ENCODE peak calls at places on chromosome 17, in six cellular contexts. S is heart left ventricle, D is aorta, L is right lobe of liver, C is hepatocyte, O is lower lobe of right lung. U is an unnamed sample.

GRCh38 chr17:731943-732787 is at the start of gene TLCD3A:
- DNase-seq in S (peak; percentile 79), D (peak; percentile 78), L (peak; percentile 79), C (peak; percentile 88), O (peak; percentile 83), U (peak; percentile 86)

GRCh38 chr17:67863624-67864247 is 38.4 kb downstream of the BPTF start:
- DNase-seq in S (no peak), D (no peak), L (no peak), C (no peak), O (no peak), U (no peak)

GRCh38 chr17:17001874-17002520 is 30.1 kb upstream of the TNFRSF13B start:
- DNase-seq in S (peak; percentile 77), D (peak; percentile 77), L (peak; percentile 91), C (peak; percentile 93), O (peak; percentile 88), U (peak; percentile 85)

GRCh38 chr17:74892013-74892841 is 1.2 kb downstream of the FADS6 start:
- DNase-seq in S (no peak), D (no peak), L (no peak), C (no peak), O (no peak), U (no peak)

GRCh38 chr17:43176119-43176570 is 5.1 kb downstream of the NBR1 start:
- DNase-seq in S (no peak), D (no peak), L (no peak), C (peak; percentile 50), O (no peak), U (no peak)

GRCh38 chr17:35988164-35988563 is 1.6 kb upstream of the CCL14 start:
- DNase-seq in S (no peak), D (no peak), L (no peak), C (no peak), O (no peak), U (no peak)

GRCh38 chr17:80442305-80442659 is 27.3 kb downstream of the ENDOV start:
- DNase-seq in S (no peak), D (no peak), L (no peak), C (no peak), O (no peak), U (no peak)

GRCh38 chr17:74204474-74204873 is 996 bp downstream of the RPL38 start:
- DNase-seq in S (no peak), D (no peak), L (no peak), C (no peak), O (no peak), U (no peak)

GRCh38 chr17:65183736-65184135 is 46.6 kb downstream of the RGS9 start:
- DNase-seq in S (no peak), D (no peak), L (no peak), C (no peak), O (no peak), U (no peak)

GRCh38 chr17:57935833-57936807 is 19.1 kb downstream of the CUEDC1 start:
- DNase-seq in S (peak; percentile 75), D (peak; percentile 64), L (no peak), C (no peak), O (no peak), U (peak; percentile 57)

GRCh38 chr17:36901506-36901905 is 35.8 kb upstream of the LHX1 start:
- DNase-seq in S (no peak), D (no peak), L (no peak), C (peak; percentile 48), O (no peak), U (no peak)

GRCh38 chr17:80168371-80168770 is 1.5 kb upstream of the CARD14 start:
- DNase-seq in S (no peak), D (no peak), L (no peak), C (peak; percentile 41), O (no peak), U (no peak)

GRCh38 chr17:67021718-67022450 is 22.5 kb upstream of the CACNG1 start:
- DNase-seq in S (no peak), D (no peak), L (no peak), C (no peak), O (no peak), U (no peak)

GRCh38 chr17:15261818-15262290 is 3.3 kb downstream of the PMP22 start:
- DNase-seq in S (no peak), D (peak; percentile 60), L (no peak), C (no peak), O (no peak), U (peak; percentile 73)

GRCh38 chr17:9937901-9938300 is 32.8 kb upstream of the RCVRN start:
- DNase-seq in S (no peak), D (no peak), L (no peak), C (no peak), O (no peak), U (no peak)

GRCh38 chr17:61139219-61139618 is 260.4 kb upstream of the TBX2 start:
- DNase-seq in S (no peak), D (peak; percentile 51), L (no peak), C (no peak), O (no peak), U (peak; percentile 40)

GRCh38 chr17:64081802-64082799 is 47.8 kb downstream of the ERN1 start:
- DNase-seq in S (no peak), D (no peak), L (no peak), C (peak; percentile 52), O (no peak), U (no peak)
- H3K4me1 ChIP-seq in S (peaks cover 22% of the 10 kb centered on the region), D (no peaks in the 10 kb centered on the region), L (no peaks in the 10 kb centered on the region), C (peaks cover 55% of the 10 kb centered on the region), O (peaks cover 51% of the 10 kb centered on the region), U (no peaks in the 10 kb centered on the region)

DNA sequence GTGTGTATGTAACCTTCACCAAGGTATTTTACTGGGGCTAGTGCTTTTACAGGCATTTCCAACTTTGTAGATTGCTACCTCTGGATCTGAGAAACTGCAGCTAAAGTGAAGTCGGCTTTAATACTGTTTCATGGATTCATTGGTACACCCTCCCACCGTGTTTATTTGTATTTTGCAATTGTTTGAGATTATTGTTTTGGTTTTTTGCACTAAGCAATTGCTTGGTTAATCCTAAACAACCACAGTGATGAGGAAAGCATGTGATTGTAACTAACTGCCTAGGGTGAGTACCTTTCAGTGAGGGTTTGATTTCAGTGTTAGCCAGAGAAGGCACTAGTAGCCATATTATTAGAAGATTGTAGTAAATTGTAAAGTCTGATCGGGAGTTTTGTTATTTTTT is 3.3 kb downstream of the LUC7L3 start:
- DNase-seq in S (no peak), D (no peak), L (no peak), C (no peak), O (no peak), U (no peak)
- H3K4me3 ChIP-seq in S (no peak overlapping the region), D (no peak overlapping the region), L (no peak overlapping the region), C (peak overlapping the region; percentile 21), O (no peak overlapping the region), U (no peak overlapping the region)

DNA sequence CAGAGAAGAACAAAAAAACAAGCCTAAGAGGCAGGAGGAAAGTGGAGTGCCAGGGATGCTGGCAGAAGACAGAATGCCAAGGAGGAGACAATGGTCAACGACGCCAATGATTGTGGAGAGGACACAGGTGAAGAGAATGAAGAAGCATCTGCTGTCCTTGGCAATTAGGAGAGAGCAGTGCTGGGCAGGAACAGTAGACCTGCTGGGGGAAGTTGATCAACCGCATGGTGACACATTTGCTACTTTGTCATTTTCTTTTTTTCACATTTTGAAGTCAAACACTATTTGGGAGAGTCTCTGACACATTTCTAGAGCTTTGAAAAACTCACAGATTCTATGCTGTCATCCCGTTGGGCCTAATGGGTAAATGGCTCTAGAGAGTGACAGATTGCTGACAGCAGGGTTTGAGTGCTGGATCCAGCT is 1.1 kb upstream of the PIK3R6 start:
- DNase-seq in S (no peak), D (no peak), L (no peak), C (no peak), O (no peak), U (peak; percentile 12)
- H3K4me1 ChIP-seq in S (peaks cover 7% of the 10 kb centered on the region), D (no peaks in the 10 kb centered on the region), L (no peaks in the 10 kb centered on the region), C (peaks cover 9% of the 10 kb centered on the region), O (peaks cover 3% of the 10 kb centered on the region), U (no peaks in the 10 kb centered on the region)

DNA sequence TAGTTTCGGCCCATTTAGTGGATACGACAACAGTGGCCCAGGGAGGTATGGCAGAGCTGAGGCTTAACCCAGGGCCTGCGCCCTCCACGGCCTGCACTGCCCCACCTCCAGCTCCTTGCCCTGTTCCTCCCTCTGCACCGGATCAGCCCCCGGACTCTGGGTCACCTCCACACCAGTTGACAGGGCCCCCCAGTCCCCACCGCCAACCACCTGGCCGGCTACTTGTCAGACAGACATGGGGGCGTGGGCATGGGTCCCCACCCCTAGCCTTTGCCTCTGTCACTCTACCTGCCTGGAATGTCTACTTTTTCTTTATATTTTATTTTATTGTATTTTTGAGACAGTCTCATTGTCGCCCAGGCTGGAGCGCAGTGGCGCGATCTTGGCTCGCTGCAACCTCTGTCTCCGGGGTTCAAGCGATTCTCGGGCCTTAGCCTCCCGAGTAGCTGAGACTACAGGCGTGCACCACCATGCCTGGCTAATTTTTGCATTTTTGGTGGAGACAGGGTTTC is 3.0 kb upstream of the ACTG1 start:
- DNase-seq in S (no peak), D (no peak), L (peak; percentile 54), C (no peak), O (peak; percentile 59), U (no peak)
- H3K4me3 ChIP-seq in S (peak overlapping the region; percentile 94), D (peak overlapping the region; percentile 52), L (peak overlapping the region; percentile 96), C (peak overlapping the region; percentile 33), O (peak overlapping the region; percentile 94), U (peak overlapping the region; percentile 92)

U was measured in tibial artery.